ENCODE peak calls at places on chromosomes 12 and 14, in seven cellular contexts. One of them, this sample, is unnamed.

GRCh38 chr12:123390415-123391093 is 6.6 kb downstream of the KMT5A start:
- DNase-seq in amniotic stem cell: no peak
- DNase-seq in ecto neural progenitor cell: no peak
- DNase-seq in fibroblast of lung: no peak
- DNase-seq in ureter: no peak
- DNase-seq in NCI-H69: no peak
- DNase-seq in effector memory CD4-positive, alpha-beta T cell: no peak
- DNase-seq in this sample: no peak

GRCh38 chr12:65152012-65152411 is 17.4 kb upstream of the LEMD3 start:
- DNase-seq in amniotic stem cell: no peak
- DNase-seq in ecto neural progenitor cell: no peak
- DNase-seq in fibroblast of lung: no peak
- DNase-seq in ureter: no peak
- DNase-seq in NCI-H69: no peak
- DNase-seq in effector memory CD4-positive, alpha-beta T cell: no peak
- DNase-seq in this sample: no peak

GRCh38 chr14:99466719-99467118 is 13.9 kb downstream of the SETD3 start:
- DNase-seq in amniotic stem cell: no peak
- DNase-seq in ecto neural progenitor cell: no peak
- DNase-seq in fibroblast of lung: no peak
- DNase-seq in ureter: no peak
- DNase-seq in NCI-H69: no peak
- DNase-seq in effector memory CD4-positive, alpha-beta T cell: no peak
- DNase-seq in this sample: no peak

GRCh38 chr12:30830751-30831150 is 76.0 kb upstream of the CAPRIN2 start:
- DNase-seq in amniotic stem cell: no peak
- DNase-seq in ecto neural progenitor cell: no peak
- DNase-seq in fibroblast of lung: no peak
- DNase-seq in ureter: no peak
- DNase-seq in NCI-H69: no peak
- DNase-seq in effector memory CD4-positive, alpha-beta T cell: no peak
- DNase-seq in this sample: no peak

GRCh38 chr14:75591331-75591946 is 13.0 kb downstream of the FLVCR2 start:
- DNase-seq in amniotic stem cell: no peak
- DNase-seq in ecto neural progenitor cell: no peak
- DNase-seq in fibroblast of lung: no peak
- DNase-seq in ureter: no peak
- DNase-seq in NCI-H69: no peak
- DNase-seq in effector memory CD4-positive, alpha-beta T cell: no peak
- DNase-seq in this sample: no peak

GRCh38 chr12:104215638-104216297 is at the start of gene TXNRD1:
- DNase-seq in amniotic stem cell: no peak
- DNase-seq in ecto neural progenitor cell: peak
- DNase-seq in fibroblast of lung: peak
- DNase-seq in ureter: peak
- DNase-seq in NCI-H69: no peak
- DNase-seq in effector memory CD4-positive, alpha-beta T cell: peak
- DNase-seq in this sample: peak

GRCh38 chr14:34667007-34667406 is 37.1 kb upstream of the SNX6 start:
- DNase-seq in amniotic stem cell: no peak
- DNase-seq in ecto neural progenitor cell: no peak
- DNase-seq in fibroblast of lung: no peak
- DNase-seq in ureter: no peak
- DNase-seq in NCI-H69: no peak
- DNase-seq in effector memory CD4-positive, alpha-beta T cell: no peak
- DNase-seq in this sample: no peak

GRCh38 chr12:83016226-83016835 is 329.6 kb downstream of the TMTC2 start:
- DNase-seq in amniotic stem cell: peak
- DNase-seq in ecto neural progenitor cell: no peak
- DNase-seq in fibroblast of lung: peak
- DNase-seq in ureter: peak
- DNase-seq in NCI-H69: no peak
- DNase-seq in effector memory CD4-positive, alpha-beta T cell: no peak
- DNase-seq in this sample: peak

GRCh38 chr12:119061208-119061796 is 80.0 kb downstream of the SRRM4 start:
- DNase-seq in amniotic stem cell: no peak
- DNase-seq in ecto neural progenitor cell: peak
- DNase-seq in fibroblast of lung: peak
- DNase-seq in ureter: peak
- DNase-seq in NCI-H69: no peak
- DNase-seq in effector memory CD4-positive, alpha-beta T cell: no peak
- DNase-seq in this sample: peak

GRCh38 chr12:76706761-76707160 is 57.2 kb upstream of the ZDHHC17 start:
- DNase-seq in amniotic stem cell: no peak
- DNase-seq in ecto neural progenitor cell: no peak
- DNase-seq in fibroblast of lung: peak
- DNase-seq in ureter: no peak
- DNase-seq in NCI-H69: no peak
- DNase-seq in effector memory CD4-positive, alpha-beta T cell: no peak
- DNase-seq in this sample: no peak

GRCh38 chr12:27382126-27382795 is 49.6 kb downstream of the BMAL2 start:
- DNase-seq in amniotic stem cell: no peak
- DNase-seq in ecto neural progenitor cell: no peak
- DNase-seq in fibroblast of lung: peak
- DNase-seq in ureter: no peak
- DNase-seq in NCI-H69: no peak
- DNase-seq in effector memory CD4-positive, alpha-beta T cell: no peak
- DNase-seq in this sample: no peak

GRCh38 chr12:118061011-118061875 is at the start of gene WSB2:
- DNase-seq in amniotic stem cell: peak
- DNase-seq in ecto neural progenitor cell: peak
- DNase-seq in fibroblast of lung: peak
- DNase-seq in ureter: peak
- DNase-seq in NCI-H69: peak
- DNase-seq in effector memory CD4-positive, alpha-beta T cell: peak
- DNase-seq in this sample: peak

GRCh38 chr12:21704847-21705246 is 47.2 kb upstream of the LDHB start:
- DNase-seq in amniotic stem cell: no peak
- DNase-seq in ecto neural progenitor cell: no peak
- DNase-seq in fibroblast of lung: no peak
- DNase-seq in ureter: no peak
- DNase-seq in NCI-H69: no peak
- DNase-seq in effector memory CD4-positive, alpha-beta T cell: no peak
- DNase-seq in this sample: no peak

GRCh38 chr14:75200451-75200850 is 24.0 kb upstream of the TMED10 start:
- DNase-seq in amniotic stem cell: no peak
- DNase-seq in ecto neural progenitor cell: no peak
- DNase-seq in fibroblast of lung: no peak
- DNase-seq in ureter: peak
- DNase-seq in NCI-H69: peak
- DNase-seq in effector memory CD4-positive, alpha-beta T cell: no peak
- DNase-seq in this sample: peak

GRCh38 chr12:56931474-56931978 is 2.7 kb downstream of the SDR9C7 start:
- DNase-seq in amniotic stem cell: no peak
- DNase-seq in ecto neural progenitor cell: no peak
- DNase-seq in fibroblast of lung: peak
- DNase-seq in ureter: peak
- DNase-seq in NCI-H69: peak
- DNase-seq in effector memory CD4-positive, alpha-beta T cell: no peak
- DNase-seq in this sample: peak

This sample was measured in DMS53.